ENCODE peak calls at places on chromosomes 12 and 14, in six cellular contexts. A is SK-N-SH, P is stomach, I is sigmoid colon, C is K562, O is upper lobe of left lung. X is an unnamed sample. For H3K27me3, the result is how much of the 10 kb centered on the place peaks cover.

GRCh38 chr12:54358945-54359761 is 5.1 kb downstream of the GPR84 start:
- DNase-seq in A (peak), P (peak), I (peak), C (peak), O (peak), X (peak)

GRCh38 chr14:105343194-105343593 is 28.6 kb downstream of the PACS2 start:
- DNase-seq in A (peak), P (no peak), I (no peak), C (no peak), O (no peak), X (no peak)

GRCh38 chr14:78851189-78851588 is 681.0 kb downstream of the NRXN3 start:
- DNase-seq in A (no peak), P (no peak), I (no peak), C (no peak), O (no peak), X (no peak)

GRCh38 chr12:630656-631632 is 32.3 kb downstream of the NINJ2 start:
- DNase-seq in A (no peak), P (peak), I (peak), C (no peak), O (peak), X (peak)

GRCh38 chr12:104434129-104434528 is 22.6 kb upstream of the CHST11 start:
- DNase-seq in A (no peak), P (no peak), I (no peak), C (no peak), O (no peak), X (no peak)

GRCh38 chr12:90938451-90938850 is 16.5 kb downstream of the CCER1 start:
- DNase-seq in A (no peak), P (no peak), I (no peak), C (no peak), O (no peak), X (no peak)

GRCh38 chr14:74568896-74569295 is 43.1 kb downstream of the LTBP2 start:
- DNase-seq in A (no peak), P (no peak), I (no peak), C (no peak), O (no peak), X (no peak)

GRCh38 chr14:99395904-99396530 is 84.6 kb downstream of the SETD3 start:
- DNase-seq in A (no peak), P (peak), I (peak), C (no peak), O (peak), X (no peak)

GRCh38 chr14:32382704-32383103 is 53.6 kb downstream of the AKAP6 start:
- DNase-seq in A (peak), P (no peak), I (no peak), C (peak), O (no peak), X (no peak)

DNA sequence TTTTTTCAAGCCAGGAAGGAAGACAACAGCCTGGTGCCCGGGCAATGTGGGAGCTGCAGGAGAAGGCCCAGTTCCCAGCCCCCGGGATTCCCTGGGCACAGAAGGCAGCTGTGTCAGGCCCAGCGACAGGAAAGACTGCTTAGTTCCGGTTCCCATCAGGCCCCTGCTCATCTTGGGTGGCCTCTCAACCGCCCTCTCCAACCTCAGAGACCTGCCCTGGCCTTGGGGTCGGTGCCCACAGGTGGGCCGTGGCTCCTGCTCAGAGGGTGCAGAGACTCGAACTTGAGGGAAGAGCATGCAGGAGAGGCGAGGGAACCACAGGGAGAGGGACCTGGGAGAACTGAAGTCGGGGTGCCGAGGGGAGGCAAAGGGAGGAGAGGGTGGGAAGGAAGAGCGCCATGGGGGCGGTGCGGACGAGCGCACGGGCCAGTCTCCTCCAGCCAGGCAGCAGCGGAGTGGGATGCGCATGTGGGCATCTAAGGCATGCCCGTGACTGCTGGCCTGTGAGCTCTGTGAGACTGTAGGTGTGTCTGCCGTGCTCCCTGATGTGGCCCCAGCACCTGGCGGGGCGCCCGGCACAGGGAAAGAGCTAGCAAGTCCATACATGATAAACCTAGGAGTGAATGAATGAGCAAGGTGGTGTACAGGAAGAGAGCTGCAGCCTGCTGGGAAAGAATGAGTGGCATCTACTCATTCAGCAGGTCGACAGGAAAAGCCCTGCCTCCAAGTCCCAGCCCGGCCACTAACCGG is 42.7 kb downstream of the SSH1 start:
- DNase-seq in A (no peak), P (no peak), I (no peak), C (no peak), O (no peak), X (no peak)
- TF ChIP-seq POLR2AphosphoS5 in A (no peak), P (no peak), I (no peak), C (no peak), O (no peak), X (no peak)

GRCh38 chr12:132342322-132342721 is 12.9 kb upstream of the GALNT9 start:
- DNase-seq in A (no peak), P (no peak), I (no peak), C (no peak), O (no peak), X (no peak)
- H3K27me3 ChIP-seq in A (half or more), P (half or more), I (under half), C (under half), O (under half), X (under half)

DNA sequence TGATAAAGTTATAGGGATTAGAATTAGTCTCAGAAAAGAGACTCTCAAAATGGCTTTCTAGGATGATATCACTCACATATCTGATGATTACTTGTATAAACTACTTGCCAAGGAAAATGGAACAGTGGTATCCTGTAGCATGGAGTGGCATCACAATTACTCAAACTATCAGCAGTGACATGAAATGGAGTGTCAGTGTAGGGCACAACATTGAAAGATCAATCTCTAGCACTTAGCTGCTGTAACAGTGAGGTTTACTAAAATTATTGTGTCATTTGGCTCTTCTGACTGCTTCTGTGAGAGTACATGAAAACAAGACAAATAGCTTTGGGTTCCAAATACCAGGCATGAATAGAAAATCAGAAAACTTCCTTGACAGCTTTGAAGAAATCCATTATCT is 6.7 kb upstream of the MAP4K5 start:
- DNase-seq in A (no peak), P (no peak), I (no peak), C (no peak), O (no peak), X (no peak)
- TF ChIP-seq EP300 in A (no peak), P (no peak), I (no peak), C (no peak), O (no peak), X (no peak)

DNA sequence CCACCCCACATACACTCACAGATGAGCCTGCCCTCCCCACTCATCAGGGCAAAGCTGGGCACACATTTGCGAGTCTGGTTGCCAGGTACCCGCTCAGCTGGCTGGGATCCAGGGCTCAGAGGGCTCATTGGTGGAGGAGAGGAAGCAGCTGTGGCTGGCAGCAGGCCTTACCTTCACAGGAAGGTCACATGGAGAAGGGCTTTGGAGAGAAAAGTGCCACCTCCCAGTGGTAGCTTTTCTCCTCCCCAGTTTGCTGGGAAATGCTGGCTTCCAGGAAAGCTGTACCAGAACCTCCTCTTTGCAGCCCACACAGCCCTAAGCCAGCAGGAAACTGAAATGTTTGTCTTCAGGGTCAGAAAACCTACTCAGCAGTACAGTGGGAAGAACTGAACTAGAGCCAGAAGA is 55.6 kb downstream of the LGMN start:
- DNase-seq in A (peak), P (peak), I (peak), C (no peak), O (peak), X (peak)
- TF ChIP-seq POLR2AphosphoS5 in A (no peak), P (peak), I (peak), C (no peak), O (no peak), X (peak)

GRCh38 chr14:36505892-36506731 is 13.9 kb downstream of the NKX2-1 start:
- DNase-seq in A (peak), P (no peak), I (no peak), C (no peak), O (peak), X (no peak)
- H3K27me3 ChIP-seq in A (half or more), P (half or more), I (half or more), C (under half), O (under half), X (half or more)

GRCh38 chr12:22268406-22268805 is 66.1 kb downstream of the ST8SIA1 start:
- DNase-seq in A (no peak), P (no peak), I (no peak), C (no peak), O (no peak), X (no peak)
- TF ChIP-seq EP300 in A (no peak), P (no peak), I (no peak), C (no peak), O (no peak), X (no peak)

GRCh38 chr12:7995266-7995963 is 37.1 kb upstream of the FOXJ2 start:
- DNase-seq in A (peak), P (peak), I (peak), C (peak), O (peak), X (peak)
- TF ChIP-seq POLR2AphosphoS5 in A (no peak), P (peak), I (no peak), C (no peak), O (no peak), X (no peak)

GRCh38 chr14:96105921-96106441 is 66.8 kb downstream of the C14orf132 start:
- DNase-seq in A (no peak), P (peak), I (peak), C (no peak), O (peak), X (peak)
- H3K27me3 ChIP-seq in A (under half), P (under half), I (under half), C (under half), O (under half), X (under half)

X was measured in transverse colon.